ENCODE peak calls at places on chromosomes 16 and 17, in nine cellular contexts. Z is GDM1; P is CD8-positive, alpha-beta memory T cell; S is HCT116; A is NCI-H2171 treated with DMSO at 0.1 percent for 48 hours; V is activated T-cell treated with anti-CD3 and anti-CD28 coated beads, Interleukin-2, amount 50 U/mL, for 72 hours; Y is activated CD4-positive, alpha-beta T cell treated with anti-CD3 and anti-CD28 coated beads, Interleukin-2, amount 10 ng/mL, durations not matched to agents 7 days and 5 days; D is A673; F is PC-9. U is an unnamed sample.

GRCh38 chr16:86042996-86043725 is 144.2 kb downstream of the IRF8 start:
- DNase-seq in V (no peak), Z (no peak), S (no peak), P (no peak), F (no peak), D (no peak), A (no peak), Y (no peak), U (no peak)

GRCh38 chr17:40341808-40342574 is 22.5 kb downstream of the GJD3 start:
- DNase-seq in P (no peak), A (peak), Y (peak), D (no peak), Z (no peak), V (peak), S (no peak), F (peak), U (no peak)

GRCh38 chr17:41967141-41967920 is 736 bp downstream of the CNP start:
- DNase-seq in S (peak), F (no peak), P (no peak), Y (peak), A (no peak), D (no peak), Z (no peak), V (peak), U (no peak)

GRCh38 chr17:59498421-59499307 is 66.7 kb upstream of the DHX40 start:
- DNase-seq in A (peak), V (no peak), S (no peak), D (no peak), P (no peak), Z (no peak), F (no peak), Y (no peak), U (no peak)

GRCh38 chr17:13437966-13438779 is 163.6 kb downstream of the HS3ST3A1 start:
- DNase-seq in P (no peak), Y (no peak), D (no peak), Z (no peak), A (no peak), F (no peak), S (no peak), V (no peak), U (no peak)

GRCh38 chr16:62240722-62241121 is 204.5 kb upstream of the CDH8 start:
- DNase-seq in D (no peak), F (no peak), P (no peak), V (no peak), A (no peak), Z (peak), Y (no peak), S (no peak), U (no peak)

GRCh38 chr17:60695960-60696359 is 18.3 kb downstream of the BCAS3 start:
- DNase-seq in V (no peak), D (no peak), F (no peak), S (no peak), Y (no peak), A (no peak), Z (no peak), P (no peak), U (no peak)

GRCh38 chr17:45730192-45730591 is 53.9 kb upstream of the CRHR1 start:
- DNase-seq in D (no peak), Y (no peak), S (no peak), A (no peak), V (no peak), Z (no peak), P (no peak), F (no peak), U (no peak)

GRCh38 chr16:89409161-89409711 is 81.1 kb downstream of the ANKRD11 start:
- DNase-seq in Y (peak), P (peak), S (no peak), V (peak), F (no peak), A (no peak), Z (no peak), D (no peak), U (no peak)

GRCh38 chr17:59785091-59785799 is 77.8 kb downstream of the VMP1 start:
- DNase-seq in F (no peak), S (no peak), V (no peak), A (no peak), P (no peak), Z (no peak), D (no peak), Y (no peak), U (no peak)

GRCh38 chr16:86165479-86165878 is 266.5 kb downstream of the IRF8 start:
- DNase-seq in P (no peak), V (no peak), Y (no peak), D (no peak), A (no peak), Z (no peak), F (no peak), S (no peak), U (no peak)

GRCh38 chr16:49055824-49056545 is 225.7 kb downstream of the CBLN1 start:
- DNase-seq in F (no peak), A (peak), Y (no peak), V (no peak), S (no peak), D (peak), Z (no peak), P (no peak), U (no peak)

GRCh38 chr16:23152386-23153178 is 3.3 kb upstream of the USP31 start:
- DNase-seq in Y (no peak), A (no peak), D (no peak), P (no peak), Z (no peak), F (no peak), S (no peak), V (no peak), U (no peak)

GRCh38 chr17:7845359-7846062 is 9.4 kb upstream of the TMEM88 start:
- DNase-seq in V (no peak), Y (no peak), D (no peak), Z (no peak), S (no peak), P (no peak), A (no peak), F (no peak), U (no peak)

GRCh38 chr17:49510059-49510719 is 15.1 kb downstream of the NGFR start:
- DNase-seq in A (peak), S (no peak), V (no peak), F (no peak), Y (no peak), Z (no peak), D (no peak), P (no peak), U (no peak)

U was measured in HL-60.